ENCODE peak calls at places on chromosomes 16 and 17, in five cellular contexts. P, G, W, H and R are unnamed samples.

GRCh38 chr16:9713907-9714306 is 468.3 kb downstream of the GRIN2A start:
- DNase-seq in P (no peak), G (no peak), W (no peak), H (no peak), R (no peak)

GRCh38 chr16:4110680-4111079 is 5.6 kb downstream of the ADCY9 start:
- DNase-seq in P (no peak), G (peak), W (no peak), H (no peak), R (no peak)

GRCh38 chr17:57649731-57650484 is 95.2 kb downstream of the CCDC182 start:
- DNase-seq in P (no peak), G (no peak), W (no peak), H (peak), R (peak)

GRCh38 chr16:58628845-58629680 is 563 bp downstream of the CNOT1 start:
- DNase-seq in P (no peak), G (peak), W (peak), H (no peak), R (no peak)

GRCh38 chr16:79509221-79509631 is 91.3 kb downstream of the MAF start:
- DNase-seq in P (no peak), G (peak), W (no peak), H (no peak), R (no peak)

GRCh38 chr16:23712976-23713375 is at the start of gene ERN2:
- DNase-seq in P (no peak), G (no peak), W (no peak), H (no peak), R (no peak)

GRCh38 chr17:79082311-79083190 is 7.9 kb downstream of the ENGASE start:
- DNase-seq in P (no peak), G (peak), W (peak), H (peak), R (peak)

GRCh38 chr17:1082579-1082978 is 85.7 kb downstream of the TIMM22 start:
- DNase-seq in P (no peak), G (no peak), W (no peak), H (no peak), R (no peak)

GRCh38 chr16:85560932-85561247 is 52.2 kb upstream of the GSE1 start:
- DNase-seq in P (no peak), G (no peak), W (no peak), H (no peak), R (no peak)

GRCh38 chr17:18247613-18248001 is 10.9 kb downstream of the FLII start:
- DNase-seq in P (no peak), G (no peak), W (no peak), H (no peak), R (no peak)

GRCh38 chr16:67856927-67857546 is 9.5 kb upstream of the CENPT start:
- DNase-seq in P (no peak), G (no peak), W (no peak), H (no peak), R (no peak)

GRCh38 chr17:15405016-15405415 is 62.4 kb downstream of the CDRT4 start:
- DNase-seq in P (no peak), G (no peak), W (no peak), H (no peak), R (no peak)

GRCh38 chr16:75965504-75966374 is 239.4 kb upstream of the CPHXL start:
- DNase-seq in P (no peak), G (no peak), W (no peak), H (no peak), R (no peak)

GRCh38 chr16:84985079-84986065 is 26.0 kb downstream of the ZDHHC7 start:
- DNase-seq in P (no peak), G (no peak), W (no peak), H (no peak), R (no peak)

GRCh38 chr16:3920206-3920605 is 39.7 kb upstream of the CREBBP start:
- DNase-seq in P (no peak), G (no peak), W (no peak), H (no peak), R (no peak)

GRCh38 chr16:3637371-3637923 is 17.0 kb upstream of the DNASE1 start:
- DNase-seq in P (no peak), G (peak), W (no peak), H (no peak), R (no peak)

GRCh38 chr16:11627822-11628457 is 40.3 kb upstream of the SNN start:
- DNase-seq in P (no peak), G (no peak), W (peak), H (no peak), R (no peak)

GRCh38 chr17:3751836-3752235 is 28.1 kb downstream of the HASPIN start:
- DNase-seq in P (no peak), G (no peak), W (no peak), H (no peak), R (no peak)

GRCh38 chr16:87924041-87924851 is 12.1 kb downstream of the CA5A start:
- DNase-seq in P (no peak), G (peak), W (no peak), H (no peak), R (no peak)

GRCh38 chr16:66370786-66371684 is 4.5 kb downstream of the CDH5 start:
- DNase-seq in P (no peak), G (no peak), W (no peak), H (no peak), R (no peak)

GRCh38 chr16:30430428-30430970 is 669 bp upstream of the DCTPP1 start:
- DNase-seq in P (no peak), G (no peak), W (peak), H (peak), R (no peak)

GRCh38 chr16:30428055-30428454 is 1.8 kb downstream of the DCTPP1 start:
- DNase-seq in P (no peak), G (no peak), W (no peak), H (no peak), R (no peak)

GRCh38 chr16:30429418-30429677 is 482 bp downstream of the DCTPP1 start:
- DNase-seq in P (no peak), G (no peak), W (no peak), H (no peak), R (no peak)

GRCh38 chr16:30434852-30435251 is 5.0 kb upstream of the DCTPP1 start:
- DNase-seq in P (no peak), G (no peak), W (no peak), H (no peak), R (no peak)

DNA sequence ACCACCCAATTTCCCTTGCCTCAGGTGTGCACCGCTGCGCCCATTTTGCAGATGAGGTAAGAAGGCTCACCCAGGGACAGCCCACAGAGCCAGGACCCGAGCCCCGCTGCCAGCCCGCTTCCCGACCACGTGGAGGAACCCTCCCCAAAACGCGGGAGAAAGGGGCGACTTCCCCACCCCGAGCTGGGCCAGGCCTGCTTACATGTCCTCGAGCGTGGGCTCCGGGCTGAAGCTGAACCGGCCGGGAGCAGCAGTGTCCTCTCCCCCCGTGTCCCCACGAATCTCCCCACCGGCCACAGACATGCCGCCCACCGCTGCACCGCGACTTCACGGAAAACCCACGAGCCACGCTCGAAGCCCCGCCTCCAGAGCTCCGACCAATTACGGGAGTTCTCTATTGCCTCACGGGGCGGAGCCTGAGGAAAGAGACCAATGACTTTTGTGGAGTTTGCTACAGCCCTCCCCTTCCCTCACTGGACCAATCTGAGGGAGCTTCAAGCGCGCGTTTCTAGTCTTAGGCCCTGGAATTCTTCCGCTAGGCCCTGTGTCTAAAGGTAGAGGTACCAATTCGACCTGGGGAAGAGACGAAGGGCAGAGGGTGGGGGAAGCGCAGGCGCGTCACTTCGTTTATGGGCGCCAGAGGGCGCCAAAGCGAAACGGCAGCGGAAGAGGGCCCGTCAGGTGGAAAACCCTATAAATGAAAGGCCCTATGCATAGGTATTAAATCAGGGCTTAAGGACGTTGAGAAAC is at the start of gene DCTPP1:
- DNase-seq in P (peak), G (peak), W (peak), H (peak), R (peak)
- TF ChIP-seq POLR2A in P (no peak), G (peak), W (peak), H (peak), R (peak)

GRCh38 chr16:54266363-54266955 is 20.1 kb downstream of the IRX3 start:
- DNase-seq in P (no peak), G (no peak), W (no peak), H (no peak), R (no peak)
- TF ChIP-seq POLR2A in P (no peak), G (no peak), W (no peak), H (no peak), R (no peak)

GRCh38 chr17:67475161-67475887 is 98.2 kb downstream of the PITPNC1 start:
- DNase-seq in P (no peak), G (peak), W (peak), H (peak), R (peak)
- TF ChIP-seq POLR2A in P (no peak), G (peak), W (no peak), H (no peak), R (no peak)

GRCh38 chr17:77353684-77354419 is 213.1 kb downstream of the SEC14L1 start:
- DNase-seq in P (no peak), G (no peak), W (no peak), H (no peak), R (no peak)

GRCh38 chr17:77356690-77357201 is 216.0 kb downstream of the SEC14L1 start:
- DNase-seq in P (no peak), G (no peak), W (no peak), H (peak), R (no peak)

GRCh38 chr17:77354420-77354720 is 213.6 kb downstream of the SEC14L1 start:
- DNase-seq in P (no peak), G (no peak), W (no peak), H (no peak), R (no peak)

GRCh38 chr17:77356109-77356689 is 215.4 kb downstream of the SEC14L1 start:
- DNase-seq in P (no peak), G (no peak), W (no peak), H (no peak), R (no peak)

DNA sequence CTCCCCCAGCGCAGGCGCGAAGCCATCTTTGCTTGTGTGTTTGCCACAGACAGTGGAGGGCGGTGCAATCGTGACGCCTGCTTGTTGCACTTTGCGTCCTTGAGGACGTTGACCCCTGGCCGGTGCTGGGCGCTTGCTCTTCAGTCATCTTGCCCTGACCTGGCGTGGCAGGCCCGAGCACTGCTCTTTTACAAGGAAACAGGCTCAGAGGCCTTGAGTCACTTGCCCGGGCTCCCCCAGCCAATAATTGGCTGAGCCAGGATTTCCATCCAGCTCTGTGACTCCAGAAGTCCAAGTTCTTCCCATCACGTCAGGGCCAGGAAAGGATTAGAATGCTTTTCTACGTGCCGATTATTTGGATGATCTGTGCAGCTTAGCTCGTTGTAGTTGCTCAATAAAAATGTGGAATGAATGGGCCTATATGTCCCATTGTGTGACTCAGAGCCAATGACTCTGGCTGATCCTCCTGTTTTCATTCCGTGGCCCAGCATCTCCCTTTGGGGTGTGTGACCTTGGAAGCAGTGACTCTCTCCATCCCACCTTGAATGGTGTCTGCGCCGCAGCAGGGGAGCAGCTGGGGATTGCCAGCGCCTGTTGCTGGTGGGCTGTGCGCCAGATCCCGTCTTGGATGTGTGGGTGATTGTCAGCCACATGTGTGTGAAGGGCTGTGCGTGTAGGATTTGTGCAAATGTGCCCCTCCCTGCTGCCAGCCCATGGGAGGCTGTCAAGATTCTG is 214.1 kb downstream of the SEC14L1 start:
- DNase-seq in P (no peak), G (no peak), W (no peak), H (peak), R (peak)
- TF ChIP-seq POLR2A in P (no peak), G (no peak), W (no peak), H (no peak), R (no peak)

DNA sequence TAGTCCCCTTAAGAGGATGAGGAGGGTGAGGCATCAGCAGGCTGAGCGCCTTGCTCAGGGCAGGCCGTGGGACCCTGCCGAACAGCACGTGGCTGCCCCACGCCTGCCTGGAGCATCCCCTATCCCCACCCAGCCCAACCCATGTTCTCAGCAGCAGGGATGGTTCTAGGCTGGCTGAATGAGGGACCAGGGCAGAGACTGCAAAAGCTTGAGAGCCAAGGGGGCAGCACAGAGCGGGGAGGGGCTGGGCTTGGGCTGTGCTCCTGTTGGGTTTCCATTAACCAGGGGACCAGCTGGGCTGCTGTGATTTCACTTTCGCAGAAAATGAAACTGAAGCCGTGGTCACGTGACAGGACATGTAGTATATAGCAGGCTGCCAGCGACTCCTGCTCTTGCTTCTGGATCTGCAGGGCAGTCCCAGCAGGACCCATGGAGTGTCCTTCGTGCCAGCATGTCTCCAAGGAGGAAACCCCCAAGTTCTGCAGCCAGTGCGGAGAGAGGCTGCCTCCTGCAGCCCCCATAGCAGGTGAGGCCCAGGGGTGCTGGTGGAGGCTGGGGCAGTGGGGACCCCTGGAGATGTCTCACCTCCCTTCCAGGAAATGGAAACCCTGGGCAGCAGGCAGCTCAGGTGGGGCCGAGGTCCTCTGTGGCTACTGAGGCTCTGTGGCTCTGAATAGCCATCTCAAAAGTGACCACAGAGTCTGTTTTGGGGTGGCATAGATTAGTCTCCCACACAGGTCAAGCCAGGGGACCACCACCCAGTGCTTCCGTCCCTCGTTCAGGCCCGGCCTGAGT is 2.8 kb downstream of the RNF213 start:
- DNase-seq in P (peak), G (peak), W (peak), H (peak), R (no peak)
- TF ChIP-seq POLR2A in P (no peak), G (no peak), W (no peak), H (peak), R (no peak)

GRCh38 chr17:35789044-35789443 is 6.4 kb downstream of the MMP28 start:
- DNase-seq in P (no peak), G (no peak), W (no peak), H (no peak), R (no peak)

GRCh38 chr17:35786941-35787432 is 8.5 kb downstream of the MMP28 start:
- DNase-seq in P (no peak), G (no peak), W (no peak), H (no peak), R (no peak)

GRCh38 chr17:35790826-35791225 is 4.6 kb downstream of the MMP28 start:
- DNase-seq in P (no peak), G (no peak), W (no peak), H (no peak), R (no peak)

GRCh38 chr17:35791681-35792350 is 3.6 kb downstream of the MMP28 start:
- DNase-seq in P (no peak), G (no peak), W (no peak), H (no peak), R (no peak)

DNA sequence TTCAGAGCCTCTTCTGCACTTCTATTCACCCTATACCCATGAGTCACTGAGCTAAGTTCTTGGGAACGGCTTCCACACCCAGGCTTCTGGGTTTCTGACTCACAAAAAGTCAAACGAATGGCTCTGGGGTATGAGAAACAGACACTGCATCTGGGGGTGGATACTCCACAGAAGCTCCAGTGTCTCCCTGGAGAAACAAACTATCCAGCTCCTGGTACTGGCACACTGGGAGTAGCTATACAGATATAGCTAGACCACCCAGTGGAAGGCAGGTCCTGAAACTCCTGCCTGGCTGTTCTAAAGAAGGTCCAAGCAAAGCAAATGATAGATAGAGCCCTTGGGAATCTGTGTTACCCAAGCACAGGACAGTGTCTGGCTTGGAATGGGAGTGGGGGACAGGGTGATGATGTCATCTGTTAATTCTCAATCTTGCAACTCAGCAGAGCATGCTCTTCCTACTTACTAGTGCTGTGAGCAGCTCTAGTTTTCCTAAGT is 6.9 kb downstream of the MMP28 start:
- DNase-seq in P (no peak), G (no peak), W (no peak), H (peak), R (peak)
- TF ChIP-seq POLR2A in P (no peak), G (no peak), W (no peak), H (no peak), R (no peak)